ENCODE peak calls at places on chromosomes 3 and 15, in six cellular contexts. W, P, E, R, I and S are unnamed samples.

GRCh38 chr3:74267583-74268184 is 346.8 kb downstream of the CNTN3 start:
- DNase-seq in W (no peak), P (no peak), E (no peak), R (no peak), I (no peak), S (no peak)

GRCh38 chr3:61903074-61903473 is 341.7 kb downstream of the PTPRG start:
- DNase-seq in W (no peak), P (no peak), E (no peak), R (no peak), I (no peak), S (no peak)

GRCh38 chr3:3145831-3146230 is 19.1 kb downstream of the TRNT1 start:
- DNase-seq in W (no peak), P (no peak), E (no peak), R (no peak), I (no peak), S (no peak)

GRCh38 chr3:154122912-154123559 is 1.8 kb downstream of the ARHGEF26 start:
- DNase-seq in W (no peak), P (no peak), E (peak), R (no peak), I (no peak), S (no peak)

GRCh38 chr15:77631790-77632551 is 741 bp downstream of the LINGO1 start:
- DNase-seq in W (no peak), P (no peak), E (peak), R (no peak), I (peak), S (no peak)

GRCh38 chr3:31960793-31961431 is 20.1 kb downstream of the OSBPL10 start:
- DNase-seq in W (no peak), P (no peak), E (peak), R (no peak), I (no peak), S (no peak)

GRCh38 chr3:105948108-105948507 is 79.3 kb upstream of the CBLB start:
- DNase-seq in W (no peak), P (no peak), E (no peak), R (no peak), I (no peak), S (no peak)

GRCh38 chr3:129690406-129690805 is 83.9 kb upstream of the PLXND1 start:
- DNase-seq in W (no peak), P (no peak), E (peak), R (no peak), I (no peak), S (peak)

GRCh38 chr15:31497838-31498237 is 171.2 kb downstream of the KLF13 start:
- DNase-seq in W (no peak), P (no peak), E (no peak), R (no peak), I (no peak), S (no peak)

GRCh38 chr3:77464106-77464688 is 424.3 kb downstream of the ROBO2 start:
- DNase-seq in W (no peak), P (no peak), E (no peak), R (no peak), I (no peak), S (no peak)

GRCh38 chr3:64977308-64978100 is 289.7 kb upstream of the ADAMTS9 start:
- DNase-seq in W (no peak), P (no peak), E (peak), R (no peak), I (no peak), S (no peak)

GRCh38 chr3:22748453-22748852 is 454.7 kb upstream of the UBE2E2 start:
- DNase-seq in W (no peak), P (no peak), E (no peak), R (no peak), I (no peak), S (no peak)

GRCh38 chr3:111884411-111885018 is 25.4 kb downstream of the PHLDB2 start:
- DNase-seq in W (no peak), P (no peak), E (no peak), R (no peak), I (peak), S (no peak)

GRCh38 chr3:62335196-62335595 is 38.2 kb downstream of the FEZF2 start:
- DNase-seq in W (no peak), P (no peak), E (no peak), R (no peak), I (no peak), S (no peak)

GRCh38 chr15:82064824-82065223 is 19.0 kb upstream of the MEX3B start:
- DNase-seq in W (no peak), P (no peak), E (no peak), R (no peak), I (no peak), S (no peak)

GRCh38 chr15:29454506-29454905 is 184.9 kb upstream of the NSMCE3 start:
- DNase-seq in W (no peak), P (no peak), E (no peak), R (no peak), I (no peak), S (no peak)

GRCh38 chr15:76116138-76116885 is 56.5 kb downstream of the TMEM266 start:
- DNase-seq in W (no peak), P (no peak), E (no peak), R (no peak), I (no peak), S (no peak)

GRCh38 chr3:57966823-57967222 is 41.4 kb upstream of the FLNB start:
- DNase-seq in W (no peak), P (no peak), E (no peak), R (no peak), I (no peak), S (no peak)

GRCh38 chr3:177281292-177281942 is 84.1 kb upstream of the TBL1XR1 start:
- DNase-seq in W (no peak), P (no peak), E (no peak), R (no peak), I (no peak), S (no peak)

GRCh38 chr3:159629329-159630084 is 359.1 kb upstream of the IL12A start:
- DNase-seq in W (no peak), P (no peak), E (no peak), R (no peak), I (no peak), S (no peak)

GRCh38 chr15:68789921-68790575 is 30.6 kb downstream of the ANP32A start:
- DNase-seq in W (no peak), P (no peak), E (no peak), R (no peak), I (no peak), S (peak)

GRCh38 chr3:182816181-182816580 is 22.9 kb downstream of the ATP11B start:
- DNase-seq in W (no peak), P (no peak), E (no peak), R (no peak), I (no peak), S (no peak)

GRCh38 chr15:90106522-90107117 is 4.4 kb upstream of the IDH2 start:
- DNase-seq in W (no peak), P (no peak), E (peak), R (no peak), I (peak), S (no peak)

GRCh38 chr3:81419196-81419595 is 342.2 kb downstream of the GBE1 start:
- DNase-seq in W (no peak), P (no peak), E (no peak), R (no peak), I (no peak), S (no peak)

GRCh38 chr3:30626443-30627181 is 20.2 kb downstream of the TGFBR2 start:
- DNase-seq in W (no peak), P (no peak), E (no peak), R (no peak), I (no peak), S (no peak)

GRCh38 chr15:66078196-66078928 is 175.2 kb downstream of the MEGF11 start:
- DNase-seq in W (no peak), P (no peak), E (no peak), R (no peak), I (no peak), S (no peak)

GRCh38 chr3:33360136-33360825 is 79.9 kb downstream of the UBP1 start:
- DNase-seq in W (no peak), P (no peak), E (peak), R (no peak), I (no peak), S (no peak)

GRCh38 chr3:171614318-171614967 is 154.2 kb upstream of the TNIK start:
- DNase-seq in W (peak), P (no peak), E (peak), R (no peak), I (peak), S (no peak)

GRCh38 chr3:46854543-46854942 is 8.7 kb downstream of the MYL3 start:
- DNase-seq in W (no peak), P (no peak), E (no peak), R (no peak), I (peak), S (no peak)

GRCh38 chr15:35007397-35007796 is 19.3 kb upstream of the ZNF770 start:
- DNase-seq in W (no peak), P (no peak), E (no peak), R (no peak), I (no peak), S (no peak)

GRCh38 chr15:98844261-98844660 is 163.3 kb downstream of the PGPEP1L start:
- DNase-seq in W (no peak), P (no peak), E (no peak), R (no peak), I (no peak), S (no peak)

GRCh38 chr3:171846594-171846993 is 3.4 kb downstream of the TMEM212 start:
- DNase-seq in W (no peak), P (no peak), E (no peak), R (no peak), I (no peak), S (no peak)